ENCODE peak calls at places on chromosome 1, in six cellular contexts. Z is posterior vena cava; N is cardiac muscle cell; Y is amniotic stem cell; H is Right ventricle myocardium superior; T is stimulated activated CD4-positive, alpha-beta T cell treated with anti-CD3 and anti-CD28 coated beads, TNF-alpha, amount 100 ng/mL, for 24 hours. W is an unnamed sample.
A peak's percentile ranks its signal among the peaks of the same experiment; 100 is the strongest.

GRCh38 chr1:145957443-145958319 is at the start of gene LIX1L:
- DNase-seq in Z (peak; percentile 98), N (peak; percentile 99), Y (peak; percentile 95), H (peak; percentile 97), T (peak; percentile 92), W (peak; percentile 95)

GRCh38 chr1:93442276-93442675 is 5.6 kb upstream of the FNBP1L start:
- DNase-seq in Z (no peak), N (no peak), Y (peak; percentile 25), H (no peak), T (no peak), W (no peak)

GRCh38 chr1:59271861-59272260 is 25.0 kb upstream of the FGGY start:
- DNase-seq in Z (no peak), N (no peak), Y (no peak), H (no peak), T (no peak), W (no peak)

GRCh38 chr1:52669696-52670095 is 28.5 kb downstream of the COA7 start:
- DNase-seq in Z (no peak), N (no peak), Y (peak; percentile 26), H (no peak), T (no peak), W (no peak)

GRCh38 chr1:20366076-20366765 is 75.5 kb downstream of the VWA5B1 start:
- DNase-seq in Z (peak; percentile 73), N (no peak), Y (no peak), H (no peak), T (no peak), W (peak; percentile 75)

GRCh38 chr1:51548986-51549619 is 30.0 kb upstream of the EPS15 start:
- DNase-seq in Z (no peak), N (no peak), Y (no peak), H (no peak), T (no peak), W (no peak)

GRCh38 chr1:12669529-12670068 is 25.7 kb downstream of the AADACL4 start:
- DNase-seq in Z (no peak), N (no peak), Y (no peak), H (no peak), T (no peak), W (no peak)

GRCh38 chr1:71365451-71365850 is 284.6 kb upstream of the ZRANB2 start:
- DNase-seq in Z (no peak), N (no peak), Y (no peak), H (no peak), T (no peak), W (no peak)

GRCh38 chr1:204569478-204569877 is 53.3 kb downstream of the MDM4 start:
- DNase-seq in Z (no peak), N (no peak), Y (no peak), H (no peak), T (no peak), W (no peak)

GRCh38 chr1:24768873-24769605 is 23.8 kb downstream of the CLIC4 start:
- DNase-seq in Z (no peak), N (no peak), Y (no peak), H (no peak), T (no peak), W (no peak)

GRCh38 chr1:53484705-53485477 is 25.7 kb downstream of the DMRTB1 start:
- DNase-seq in Z (peak; percentile 58), N (no peak), Y (no peak), H (no peak), T (no peak), W (no peak)

GRCh38 chr1:203325004-203325417 is 19.7 kb downstream of the BTG2 start:
- DNase-seq in Z (no peak), N (no peak), Y (no peak), H (no peak), T (no peak), W (no peak)